ENCODE peak calls at places on chromosomes 16 and 17, in four cellular contexts. G is activated CD8-positive, alpha-beta memory T cell treated with anti-CD3 and anti-CD28 coated beads for 1 hour; H is AG09319; N is AG08395. L is an unnamed sample.
A peak's percentile ranks its signal among the peaks of the same experiment; 100 is the strongest.

GRCh38 chr17:64785050-64785449 is 122.9 kb upstream of the SMURF2 start:
- DNase-seq in G (no peak), H (no peak), N (no peak), L (no peak)

GRCh38 chr17:78537217-78537860 is 39.9 kb downstream of the DNAH17 start:
- DNase-seq in G (no peak), H (no peak), N (no peak), L (no peak)

GRCh38 chr16:23826528-23827244 is 9.1 kb upstream of the PRKCB start:
- DNase-seq in G (no peak), H (no peak), N (no peak), L (no peak)

GRCh38 chr16:27241658-27242057 is 26.9 kb downstream of the NSMCE1 start:
- DNase-seq in G (no peak), H (no peak), N (no peak), L (no peak)

GRCh38 chr16:57601801-57602478 is 26.5 kb upstream of the ADGRG1 start:
- DNase-seq in G (peak; percentile 27), H (no peak), N (no peak), L (no peak)

GRCh38 chr17:8064590-8065019 is 22.9 kb downstream of the ALOX12B start:
- DNase-seq in G (no peak), H (no peak), N (no peak), L (no peak)

GRCh38 chr17:18910326-18910725 is 41.6 kb upstream of the SLC5A10 start:
- DNase-seq in G (no peak), H (no peak), N (no peak), L (no peak)

GRCh38 chr16:18853694-18854093 is 52.3 kb upstream of the ARL6IP1 start:
- DNase-seq in G (no peak), H (peak; percentile 7), N (no peak), L (no peak)

GRCh38 chr16:76579277-76579676 is 302.1 kb downstream of the CNTNAP4 start:
- DNase-seq in G (no peak), H (no peak), N (no peak), L (no peak)

GRCh38 chr16:87831421-87832136 is 37.7 kb downstream of the SLC7A5 start:
- DNase-seq in G (no peak), H (no peak), N (no peak), L (no peak)

GRCh38 chr17:67401106-67401505 is 24.0 kb downstream of the PITPNC1 start:
- DNase-seq in G (no peak), H (no peak), N (no peak), L (no peak)

GRCh38 chr17:27336217-27336616 is 42.3 kb downstream of the WSB1 start:
- DNase-seq in G (no peak), H (no peak), N (no peak), L (no peak)

GRCh38 chr16:84597518-84598390 is 20.1 kb downstream of the COTL1 start:
- DNase-seq in G (no peak), H (no peak), N (no peak), L (no peak)

GRCh38 chr16:84507011-84507982 is 2.8 kb upstream of the MEAK7 start:
- DNase-seq in G (no peak), H (no peak), N (peak; percentile 31), L (no peak)

GRCh38 chr17:80997471-80998387 is 6.1 kb downstream of the CHMP6 start:
- DNase-seq in G (no peak), H (no peak), N (no peak), L (no peak)

GRCh38 chr16:53433930-53434435 is 288 bp upstream of the RBL2 start:
- DNase-seq in G (no peak), H (peak; percentile 44), N (peak; percentile 93), L (no peak)